ENCODE peak calls at places on chromosomes 3 and 15, in five cellular contexts. U, H, J, N and D are unnamed samples.

GRCh38 chr15:51341366-51342248 is at the start of gene GLDN:
- DNase-seq in J (no peak), H (peak), U (no peak), N (no peak), D (no peak)

GRCh38 chr3:186931487-186932280 is 1.4 kb downstream of the ST6GAL1 start:
- DNase-seq in H (no peak), J (no peak), U (peak), N (no peak), D (peak)

GRCh38 chr3:73115806-73116205 is 54.3 kb downstream of the EBLN2 start:
- DNase-seq in U (no peak), J (no peak), N (no peak), H (no peak), D (no peak)

GRCh38 chr15:101135532-101136166 is 116.2 kb downstream of the CHSY1 start:
- DNase-seq in N (no peak), U (no peak), J (no peak), H (no peak), D (no peak)

GRCh38 chr3:54167999-54168398 is 45.6 kb downstream of the CACNA2D3 start:
- DNase-seq in J (no peak), N (no peak), H (no peak), U (no peak), D (no peak)

GRCh38 chr3:88093266-88093665 is 34.2 kb downstream of the ZNF654 start:
- DNase-seq in U (no peak), N (no peak), J (no peak), H (no peak), D (no peak)

GRCh38 chr15:38547255-38547997 is 17.2 kb downstream of the RASGRP1 start:
- DNase-seq in N (no peak), H (peak), J (no peak), U (no peak), D (no peak)

GRCh38 chr3:158313344-158313927 is 203.5 kb downstream of the RSRC1 start:
- DNase-seq in N (peak), H (peak), J (peak), U (no peak), D (no peak)

GRCh38 chr15:68372291-68372811 is 59.6 kb downstream of the ITGA11 start:
- DNase-seq in U (no peak), H (no peak), N (no peak), J (peak), D (no peak)

GRCh38 chr15:92681141-92681622 is 25.6 kb upstream of the FAM174B start:
- DNase-seq in J (no peak), H (peak), N (no peak), U (no peak), D (no peak)

GRCh38 chr3:151660890-151661289 is 72.8 kb upstream of the AADACL2 start:
- DNase-seq in H (no peak), J (no peak), U (no peak), N (peak), D (no peak)

GRCh38 chr3:8962226-8962861 is 928 bp downstream of the RAD18 start:
- DNase-seq in H (no peak), U (no peak), J (no peak), N (no peak), D (no peak)

GRCh38 chr3:42710323-42711021 is 7.9 kb upstream of the HHATL start:
- DNase-seq in J (no peak), N (no peak), U (no peak), H (no peak), D (no peak)

GRCh38 chr3:165837058-165837525 is at the start of gene BCHE:
- DNase-seq in J (peak), N (no peak), H (no peak), U (no peak), D (no peak)

GRCh38 chr3:44469914-44470313 is 7.6 kb downstream of the ZNF445 start:
- DNase-seq in J (no peak), N (no peak), H (no peak), U (no peak), D (no peak)

GRCh38 chr3:170471149-170471548 is 52.5 kb downstream of the CLDN11 start:
- DNase-seq in N (peak), J (no peak), U (no peak), H (no peak), D (no peak)